ENCODE peak calls at places on chromosome 14, in nine cellular contexts. One of them, this sample, is unnamed.

GRCh38 chr14:70585221-70585620 is 15.2 kb downstream of the MED6 start:
- DNase-seq in IMR-90: peak
- DNase-seq in brain microvascular endothelial cell: no peak
- DNase-seq in endothelial cell: no peak
- DNase-seq in PC-3: peak
- DNase-seq in WTC11: no peak
- DNase-seq in ascending aorta: no peak
- DNase-seq in body of pancreas: no peak
- DNase-seq in adrenal gland: no peak
- DNase-seq in this sample: peak

GRCh38 chr14:52369305-52369781 is 55.2 kb downstream of the PTGER2 start:
- DNase-seq in IMR-90: peak
- DNase-seq in brain microvascular endothelial cell: no peak
- DNase-seq in endothelial cell: no peak
- DNase-seq in PC-3: peak
- DNase-seq in WTC11: no peak
- DNase-seq in ascending aorta: no peak
- DNase-seq in body of pancreas: no peak
- DNase-seq in adrenal gland: no peak
- DNase-seq in this sample: no peak

GRCh38 chr14:68392393-68393085 is 400.3 kb downstream of the ZFP36L1 start:
- DNase-seq in IMR-90: no peak
- DNase-seq in brain microvascular endothelial cell: no peak
- DNase-seq in endothelial cell: no peak
- DNase-seq in PC-3: no peak
- DNase-seq in WTC11: no peak
- DNase-seq in ascending aorta: peak
- DNase-seq in body of pancreas: peak
- DNase-seq in adrenal gland: peak
- DNase-seq in this sample: peak

GRCh38 chr14:70059545-70059944 is 129.2 kb downstream of the SLC8A3 start:
- DNase-seq in IMR-90: no peak
- DNase-seq in brain microvascular endothelial cell: no peak
- DNase-seq in endothelial cell: no peak
- DNase-seq in PC-3: no peak
- DNase-seq in WTC11: no peak
- DNase-seq in ascending aorta: no peak
- DNase-seq in body of pancreas: no peak
- DNase-seq in adrenal gland: no peak
- DNase-seq in this sample: no peak

GRCh38 chr14:37650356-37651037 is 55.1 kb downstream of the TTC6 start:
- DNase-seq in IMR-90: peak
- DNase-seq in brain microvascular endothelial cell: peak
- DNase-seq in endothelial cell: no peak
- DNase-seq in PC-3: peak
- DNase-seq in WTC11: no peak
- DNase-seq in ascending aorta: no peak
- DNase-seq in body of pancreas: no peak
- DNase-seq in adrenal gland: no peak
- DNase-seq in this sample: peak

GRCh38 chr14:93150227-93151206 is 34.2 kb downstream of the MOAP1 start:
- DNase-seq in IMR-90: no peak
- DNase-seq in brain microvascular endothelial cell: no peak
- DNase-seq in endothelial cell: peak
- DNase-seq in PC-3: peak
- DNase-seq in WTC11: no peak
- DNase-seq in ascending aorta: no peak
- DNase-seq in body of pancreas: peak
- DNase-seq in adrenal gland: no peak
- DNase-seq in this sample: peak

GRCh38 chr14:99360774-99361595 is 89.0 kb upstream of the BCL11B start:
- DNase-seq in IMR-90: no peak
- DNase-seq in brain microvascular endothelial cell: no peak
- DNase-seq in endothelial cell: no peak
- DNase-seq in PC-3: peak
- DNase-seq in WTC11: no peak
- DNase-seq in ascending aorta: no peak
- DNase-seq in body of pancreas: no peak
- DNase-seq in adrenal gland: no peak
- DNase-seq in this sample: no peak

GRCh38 chr14:103070971-103071542 is 13.0 kb upstream of the LBHD2 start:
- DNase-seq in IMR-90: no peak
- DNase-seq in brain microvascular endothelial cell: no peak
- DNase-seq in endothelial cell: no peak
- DNase-seq in PC-3: no peak
- DNase-seq in WTC11: no peak
- DNase-seq in ascending aorta: no peak
- DNase-seq in body of pancreas: no peak
- DNase-seq in adrenal gland: no peak
- DNase-seq in this sample: no peak

GRCh38 chr14:68819260-68819691 is 26.4 kb upstream of the ZFP36L1 start:
- DNase-seq in IMR-90: peak
- DNase-seq in brain microvascular endothelial cell: peak
- DNase-seq in endothelial cell: no peak
- DNase-seq in PC-3: no peak
- DNase-seq in WTC11: peak
- DNase-seq in ascending aorta: peak
- DNase-seq in body of pancreas: no peak
- DNase-seq in adrenal gland: no peak
- DNase-seq in this sample: peak

GRCh38 chr14:71483154-71483553 is 449.1 kb upstream of the RGS6 start:
- DNase-seq in IMR-90: no peak
- DNase-seq in brain microvascular endothelial cell: no peak
- DNase-seq in endothelial cell: no peak
- DNase-seq in PC-3: no peak
- DNase-seq in WTC11: no peak
- DNase-seq in ascending aorta: no peak
- DNase-seq in body of pancreas: no peak
- DNase-seq in adrenal gland: no peak
- DNase-seq in this sample: no peak

GRCh38 chr14:49620182-49621113 is at the start of the genes MGAT2 and RPL36AL:
- DNase-seq in IMR-90: peak
- DNase-seq in brain microvascular endothelial cell: peak
- DNase-seq in endothelial cell: peak
- DNase-seq in PC-3: peak
- DNase-seq in WTC11: peak
- DNase-seq in ascending aorta: peak
- DNase-seq in body of pancreas: peak
- DNase-seq in adrenal gland: peak
- DNase-seq in this sample: peak
- TF ChIP-seq CTCF in IMR-90: peak
- TF ChIP-seq CTCF in brain microvascular endothelial cell: peak
- TF ChIP-seq CTCF in endothelial cell: peak
- TF ChIP-seq CTCF in PC-3: peak
- TF ChIP-seq CTCF in WTC11: no peak
- TF ChIP-seq CTCF in ascending aorta: peak
- TF ChIP-seq CTCF in body of pancreas: peak
- TF ChIP-seq CTCF in adrenal gland: peak
- TF ChIP-seq CTCF in this sample: peak

GRCh38 chr14:87066221-87066817 is 926.7 kb downstream of the GALC start:
- DNase-seq in IMR-90: peak
- DNase-seq in brain microvascular endothelial cell: no peak
- DNase-seq in endothelial cell: no peak
- DNase-seq in PC-3: peak
- DNase-seq in WTC11: no peak
- DNase-seq in ascending aorta: no peak
- DNase-seq in body of pancreas: no peak
- DNase-seq in adrenal gland: no peak
- DNase-seq in this sample: peak
- TF ChIP-seq CTCF in IMR-90: peak
- TF ChIP-seq CTCF in brain microvascular endothelial cell: peak
- TF ChIP-seq CTCF in endothelial cell: no peak
- TF ChIP-seq CTCF in PC-3: peak
- TF ChIP-seq CTCF in WTC11: no peak
- TF ChIP-seq CTCF in ascending aorta: no peak
- TF ChIP-seq CTCF in body of pancreas: peak
- TF ChIP-seq CTCF in adrenal gland: no peak
- TF ChIP-seq CTCF in this sample: peak

DNA sequence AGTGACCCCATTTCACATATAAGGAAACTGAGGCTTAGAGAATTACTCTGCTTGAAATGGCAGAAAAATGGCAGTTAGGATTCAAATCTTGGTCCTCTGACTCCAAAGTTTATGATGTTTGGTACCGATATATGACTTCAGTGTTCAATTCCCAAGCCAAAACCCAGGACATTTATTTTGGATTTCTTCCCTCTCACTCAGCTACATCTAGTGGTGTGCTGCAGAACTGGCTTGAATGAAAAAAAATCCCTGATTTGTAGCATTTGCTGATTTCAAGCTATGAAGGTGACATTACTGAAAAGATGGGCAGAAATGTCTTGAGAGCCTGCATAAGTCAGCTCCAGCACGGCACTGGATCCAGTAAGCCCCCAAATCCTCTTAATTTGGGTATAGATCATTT is 106.4 kb downstream of the EFCAB11 start:
- DNase-seq in IMR-90: peak
- DNase-seq in brain microvascular endothelial cell: peak
- DNase-seq in endothelial cell: no peak
- DNase-seq in PC-3: no peak
- DNase-seq in WTC11: no peak
- DNase-seq in ascending aorta: no peak
- DNase-seq in body of pancreas: no peak
- DNase-seq in adrenal gland: no peak
- DNase-seq in this sample: no peak
- TF ChIP-seq CTCF in IMR-90: peak
- TF ChIP-seq CTCF in brain microvascular endothelial cell: peak
- TF ChIP-seq CTCF in endothelial cell: no peak
- TF ChIP-seq CTCF in PC-3: peak
- TF ChIP-seq CTCF in WTC11: no peak
- TF ChIP-seq CTCF in ascending aorta: peak
- TF ChIP-seq CTCF in body of pancreas: no peak
- TF ChIP-seq CTCF in adrenal gland: no peak
- TF ChIP-seq CTCF in this sample: peak

GRCh38 chr14:96055753-96056508 is 16.8 kb downstream of the C14orf132 start:
- DNase-seq in IMR-90: no peak
- DNase-seq in brain microvascular endothelial cell: no peak
- DNase-seq in endothelial cell: no peak
- DNase-seq in PC-3: no peak
- DNase-seq in WTC11: no peak
- DNase-seq in ascending aorta: peak
- DNase-seq in body of pancreas: no peak
- DNase-seq in adrenal gland: no peak
- DNase-seq in this sample: no peak

GRCh38 chr14:96058606-96059200 is 19.5 kb downstream of the C14orf132 start:
- DNase-seq in IMR-90: no peak
- DNase-seq in brain microvascular endothelial cell: no peak
- DNase-seq in endothelial cell: no peak
- DNase-seq in PC-3: no peak
- DNase-seq in WTC11: no peak
- DNase-seq in ascending aorta: no peak
- DNase-seq in body of pancreas: no peak
- DNase-seq in adrenal gland: no peak
- DNase-seq in this sample: no peak

GRCh38 chr14:96055065-96055752 is 16.0 kb downstream of the C14orf132 start:
- DNase-seq in IMR-90: peak
- DNase-seq in brain microvascular endothelial cell: peak
- DNase-seq in endothelial cell: no peak
- DNase-seq in PC-3: no peak
- DNase-seq in WTC11: no peak
- DNase-seq in ascending aorta: peak
- DNase-seq in body of pancreas: no peak
- DNase-seq in adrenal gland: no peak
- DNase-seq in this sample: no peak

GRCh38 chr14:96057738-96058137 is 18.6 kb downstream of the C14orf132 start:
- DNase-seq in IMR-90: no peak
- DNase-seq in brain microvascular endothelial cell: no peak
- DNase-seq in endothelial cell: no peak
- DNase-seq in PC-3: no peak
- DNase-seq in WTC11: no peak
- DNase-seq in ascending aorta: peak
- DNase-seq in body of pancreas: no peak
- DNase-seq in adrenal gland: no peak
- DNase-seq in this sample: no peak

DNA sequence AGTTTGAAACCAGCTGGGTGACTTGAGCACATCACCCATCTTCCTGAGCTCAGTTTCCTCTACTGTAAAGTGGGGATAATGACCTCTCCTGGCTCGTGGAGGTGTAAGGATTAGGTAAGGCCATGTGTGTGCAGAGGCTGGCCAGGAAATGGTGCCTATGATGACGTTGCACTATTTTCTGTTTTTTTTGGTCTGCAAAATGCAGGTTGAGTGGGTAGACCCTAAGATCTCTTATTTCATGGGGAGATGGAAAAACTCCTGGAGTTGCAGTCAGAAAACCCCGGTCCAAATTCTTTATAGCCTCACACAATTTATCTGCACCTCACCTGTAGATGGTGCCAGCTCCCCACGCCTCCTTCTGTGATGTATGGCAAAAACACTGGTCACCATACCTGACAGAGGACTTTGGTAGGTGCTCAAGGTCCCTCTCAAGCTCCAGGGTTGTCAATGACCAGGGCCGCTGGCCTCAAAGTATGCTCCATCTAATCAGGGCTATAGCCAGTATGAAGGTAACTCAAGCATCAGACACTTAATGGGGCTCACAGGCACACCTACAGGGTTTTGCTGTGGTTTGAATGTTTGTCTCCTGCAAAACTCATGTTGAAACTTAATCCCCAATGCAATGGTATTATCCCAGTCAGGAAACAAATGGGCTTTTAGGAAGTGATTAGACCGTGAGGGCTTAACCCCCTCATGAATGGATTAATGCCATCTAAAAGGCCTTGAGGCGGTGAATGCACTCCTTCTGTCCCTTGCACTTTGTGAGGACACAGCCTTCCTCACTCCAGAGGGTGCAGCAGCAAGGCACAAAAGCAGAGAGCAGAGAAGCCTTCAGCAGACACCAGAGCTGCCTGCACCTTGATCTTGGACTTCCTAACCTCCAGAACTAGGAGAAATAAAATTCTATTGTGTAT is 17.6 kb downstream of the C14orf132 start:
- DNase-seq in IMR-90: no peak
- DNase-seq in brain microvascular endothelial cell: no peak
- DNase-seq in endothelial cell: no peak
- DNase-seq in PC-3: peak
- DNase-seq in WTC11: peak
- DNase-seq in ascending aorta: no peak
- DNase-seq in body of pancreas: no peak
- DNase-seq in adrenal gland: no peak
- DNase-seq in this sample: peak
- TF ChIP-seq CTCF in IMR-90: no peak
- TF ChIP-seq CTCF in brain microvascular endothelial cell: no peak
- TF ChIP-seq CTCF in endothelial cell: no peak
- TF ChIP-seq CTCF in PC-3: peak
- TF ChIP-seq CTCF in WTC11: no peak
- TF ChIP-seq CTCF in ascending aorta: no peak
- TF ChIP-seq CTCF in body of pancreas: no peak
- TF ChIP-seq CTCF in adrenal gland: no peak
- TF ChIP-seq CTCF in this sample: peak

GRCh38 chr14:26032348-26032747 is 565.5 kb downstream of the NOVA1 start:
- DNase-seq in IMR-90: no peak
- DNase-seq in brain microvascular endothelial cell: no peak
- DNase-seq in endothelial cell: no peak
- DNase-seq in PC-3: no peak
- DNase-seq in WTC11: no peak
- DNase-seq in ascending aorta: no peak
- DNase-seq in body of pancreas: no peak
- DNase-seq in adrenal gland: no peak
- DNase-seq in this sample: no peak
- TF ChIP-seq CTCF in IMR-90: no peak
- TF ChIP-seq CTCF in brain microvascular endothelial cell: no peak
- TF ChIP-seq CTCF in endothelial cell: no peak
- TF ChIP-seq CTCF in PC-3: no peak
- TF ChIP-seq CTCF in WTC11: no peak
- TF ChIP-seq CTCF in ascending aorta: no peak
- TF ChIP-seq CTCF in body of pancreas: no peak
- TF ChIP-seq CTCF in adrenal gland: no peak
- TF ChIP-seq CTCF in this sample: no peak

This sample was measured in epithelial cell of esophagus.